ENCODE peak calls at places on chromosomes 6 and 20, in four cellular contexts. S is stimulated activated CD8-positive, alpha-beta memory T cell treated with anti-CD3 and anti-CD28 coated beads, Interleukin-7, amount 100 ng/mL, for 1 hour; P is AG04450; U is HTR-8/SVneo. A is an unnamed sample.

GRCh38 chr6:3414704-3415453 is 42.0 kb downstream of the SLC22A23 start:
- DNase-seq in S (no peak), U (no peak), P (no peak), A (no peak)

GRCh38 chr6:148794797-148795196 is 48.0 kb downstream of the UST start:
- DNase-seq in S (no peak), P (no peak), U (no peak), A (no peak)

GRCh38 chr6:133017581-133017980 is 203.2 kb downstream of the RPS12 start:
- DNase-seq in U (no peak), P (peak; percentile 15), S (no peak), A (no peak)

GRCh38 chr6:144936764-144937163 is 651.6 kb downstream of the UTRN start:
- DNase-seq in U (no peak), P (no peak), S (no peak), A (no peak)

GRCh38 chr6:117167520-117168271 is 97.7 kb upstream of the VGLL2 start:
- DNase-seq in S (no peak), U (peak; percentile 64), P (no peak), A (no peak)

GRCh38 chr6:130708338-130708737 is 118.9 kb upstream of the SMLR1 start:
- DNase-seq in P (peak; percentile 34), U (no peak), S (no peak), A (no peak)

GRCh38 chr6:122322824-122323223 is 76.6 kb upstream of the HSF2 start:
- DNase-seq in U (no peak), P (no peak), S (no peak), A (no peak)

GRCh38 chr6:121492536-121492935 is 57.1 kb downstream of the GJA1 start:
- DNase-seq in P (no peak), U (no peak), S (no peak), A (no peak)

GRCh38 chr6:43095939-43096338 is 19.8 kb downstream of the PTK7 start:
- DNase-seq in U (no peak), P (no peak), S (no peak), A (no peak)

GRCh38 chr20:39850821-39851330 is 838.2 kb downstream of the MAFB start:
- DNase-seq in P (no peak), U (no peak), S (no peak), A (no peak)

GRCh38 chr20:33803921-33804337 is 7.2 kb upstream of the CHMP4B start:
- DNase-seq in U (peak; percentile 46), P (peak; percentile 43), S (no peak), A (no peak)

GRCh38 chr6:153947817-153948447 is 91.1 kb upstream of the OPRM1 start:
- DNase-seq in S (no peak), U (peak; percentile 5), P (no peak), A (no peak)

GRCh38 chr6:139388384-139388783 is 13.9 kb upstream of the CITED2 start:
- DNase-seq in S (no peak), U (no peak), P (no peak), A (no peak)

A was measured in effector memory CD8-positive, alpha-beta T cell.